ENCODE peak calls at places on chromosomes 1 and 21, in nine cellular contexts. One of them, this sample, is unnamed.
A peak's percentile ranks its signal among the peaks of the same experiment; 100 is the strongest.

GRCh38 chr1:162566870-162567269 is 5.3 kb downstream of the UAP1 start:
- DNase-seq in NCI-H1105: no peak
- DNase-seq in Kasumi-1: no peak
- DNase-seq in RPMI7951: no peak
- DNase-seq in B cell: no peak
- DNase-seq in H54: no peak
- DNase-seq in NCI-H748 treated with DMSO at 0.1 percent for 48 hours: no peak
- DNase-seq in T-cell: no peak
- DNase-seq in lower lobe of right lung: no peak
- DNase-seq in this sample: no peak

GRCh38 chr21:37527103-37527502 is 160.5 kb downstream of the DYRK1A start:
- DNase-seq in NCI-H1105: no peak
- DNase-seq in Kasumi-1: no peak
- DNase-seq in RPMI7951: no peak
- DNase-seq in B cell: no peak
- DNase-seq in H54: no peak
- DNase-seq in NCI-H748 treated with DMSO at 0.1 percent for 48 hours: no peak
- DNase-seq in T-cell: no peak
- DNase-seq in lower lobe of right lung: no peak
- DNase-seq in this sample: no peak

GRCh38 chr1:244049142-244049968 is 1.7 kb upstream of the ZBTB18 start:
- DNase-seq in NCI-H1105: peak; percentile 16
- DNase-seq in Kasumi-1: peak; percentile 28
- DNase-seq in RPMI7951: peak; percentile 18
- DNase-seq in B cell: peak; percentile 73
- DNase-seq in H54: no peak
- DNase-seq in NCI-H748 treated with DMSO at 0.1 percent for 48 hours: peak; percentile 20
- DNase-seq in T-cell: peak; percentile 70
- DNase-seq in lower lobe of right lung: peak; percentile 63
- DNase-seq in this sample: peak; percentile 66

GRCh38 chr21:44288251-44289110 is 2.8 kb downstream of the AIRE start:
- DNase-seq in NCI-H1105: no peak
- DNase-seq in Kasumi-1: no peak
- DNase-seq in RPMI7951: no peak
- DNase-seq in B cell: no peak
- DNase-seq in H54: no peak
- DNase-seq in NCI-H748 treated with DMSO at 0.1 percent for 48 hours: no peak
- DNase-seq in T-cell: no peak
- DNase-seq in lower lobe of right lung: no peak
- DNase-seq in this sample: no peak

GRCh38 chr1:181587870-181588438 is 104.6 kb downstream of the CACNA1E start:
- DNase-seq in NCI-H1105: no peak
- DNase-seq in Kasumi-1: no peak
- DNase-seq in RPMI7951: no peak
- DNase-seq in B cell: no peak
- DNase-seq in H54: no peak
- DNase-seq in NCI-H748 treated with DMSO at 0.1 percent for 48 hours: no peak
- DNase-seq in T-cell: no peak
- DNase-seq in lower lobe of right lung: no peak
- DNase-seq in this sample: no peak

GRCh38 chr1:211378844-211379243 is 52.2 kb downstream of the TRAF5 start:
- DNase-seq in NCI-H1105: no peak
- DNase-seq in Kasumi-1: no peak
- DNase-seq in RPMI7951: peak; percentile 79
- DNase-seq in B cell: no peak
- DNase-seq in H54: peak; percentile 10
- DNase-seq in NCI-H748 treated with DMSO at 0.1 percent for 48 hours: no peak
- DNase-seq in T-cell: no peak
- DNase-seq in lower lobe of right lung: no peak
- DNase-seq in this sample: no peak

GRCh38 chr1:160376525-160377131 is 9.8 kb downstream of the NHLH1 start:
- DNase-seq in NCI-H1105: peak; percentile 58
- DNase-seq in Kasumi-1: peak; percentile 91
- DNase-seq in RPMI7951: peak; percentile 62
- DNase-seq in B cell: peak; percentile 67
- DNase-seq in H54: peak; percentile 66
- DNase-seq in NCI-H748 treated with DMSO at 0.1 percent for 48 hours: peak; percentile 79
- DNase-seq in T-cell: no peak
- DNase-seq in lower lobe of right lung: no peak
- DNase-seq in this sample: peak; percentile 59

GRCh38 chr21:41439245-41439644 is 13.2 kb downstream of the MX1 start:
- DNase-seq in NCI-H1105: no peak
- DNase-seq in Kasumi-1: no peak
- DNase-seq in RPMI7951: no peak
- DNase-seq in B cell: no peak
- DNase-seq in H54: no peak
- DNase-seq in NCI-H748 treated with DMSO at 0.1 percent for 48 hours: no peak
- DNase-seq in T-cell: no peak
- DNase-seq in lower lobe of right lung: no peak
- DNase-seq in this sample: no peak

GRCh38 chr1:176765608-176766007 is 302.6 kb downstream of the PAPPA2 start:
- DNase-seq in NCI-H1105: no peak
- DNase-seq in Kasumi-1: no peak
- DNase-seq in RPMI7951: no peak
- DNase-seq in B cell: no peak
- DNase-seq in H54: no peak
- DNase-seq in NCI-H748 treated with DMSO at 0.1 percent for 48 hours: no peak
- DNase-seq in T-cell: no peak
- DNase-seq in lower lobe of right lung: no peak
- DNase-seq in this sample: no peak

GRCh38 chr21:44028287-44028659 is 16.2 kb downstream of the TRAPPC10 start:
- DNase-seq in NCI-H1105: no peak
- DNase-seq in Kasumi-1: no peak
- DNase-seq in RPMI7951: no peak
- DNase-seq in B cell: no peak
- DNase-seq in H54: no peak
- DNase-seq in NCI-H748 treated with DMSO at 0.1 percent for 48 hours: no peak
- DNase-seq in T-cell: no peak
- DNase-seq in lower lobe of right lung: no peak
- DNase-seq in this sample: no peak

GRCh38 chr1:228445867-228446584 is 29.4 kb upstream of the TRIM17 start:
- DNase-seq in NCI-H1105: no peak
- DNase-seq in Kasumi-1: no peak
- DNase-seq in RPMI7951: peak; percentile 74
- DNase-seq in B cell: peak; percentile 62
- DNase-seq in H54: no peak
- DNase-seq in NCI-H748 treated with DMSO at 0.1 percent for 48 hours: no peak
- DNase-seq in T-cell: no peak
- DNase-seq in lower lobe of right lung: no peak
- DNase-seq in this sample: peak; percentile 88

GRCh38 chr1:175269151-175269550 is 76.6 kb upstream of the KIAA0040 start:
- DNase-seq in NCI-H1105: no peak
- DNase-seq in Kasumi-1: no peak
- DNase-seq in RPMI7951: no peak
- DNase-seq in B cell: no peak
- DNase-seq in H54: no peak
- DNase-seq in NCI-H748 treated with DMSO at 0.1 percent for 48 hours: no peak
- DNase-seq in T-cell: no peak
- DNase-seq in lower lobe of right lung: no peak
- DNase-seq in this sample: no peak

GRCh38 chr1:151832318-151832984 is 849 bp upstream of the RORC start:
- DNase-seq in NCI-H1105: peak; percentile 91
- DNase-seq in Kasumi-1: no peak
- DNase-seq in RPMI7951: no peak
- DNase-seq in B cell: no peak
- DNase-seq in H54: no peak
- DNase-seq in NCI-H748 treated with DMSO at 0.1 percent for 48 hours: no peak
- DNase-seq in T-cell: no peak
- DNase-seq in lower lobe of right lung: peak; percentile 93
- DNase-seq in this sample: no peak

GRCh38 chr21:41612674-41613250 is 104.8 kb upstream of the TMPRSS2 start:
- DNase-seq in NCI-H1105: peak; percentile 3
- DNase-seq in Kasumi-1: peak; percentile 58
- DNase-seq in RPMI7951: peak; percentile 98
- DNase-seq in B cell: no peak
- DNase-seq in H54: peak; percentile 89
- DNase-seq in NCI-H748 treated with DMSO at 0.1 percent for 48 hours: peak; percentile 24
- DNase-seq in T-cell: no peak
- DNase-seq in lower lobe of right lung: peak; percentile 65
- DNase-seq in this sample: peak; percentile 42

GRCh38 chr1:244163131-244163530 is 112.0 kb downstream of the ZBTB18 start:
- DNase-seq in NCI-H1105: no peak
- DNase-seq in Kasumi-1: no peak
- DNase-seq in RPMI7951: peak; percentile 43
- DNase-seq in B cell: no peak
- DNase-seq in H54: no peak
- DNase-seq in NCI-H748 treated with DMSO at 0.1 percent for 48 hours: no peak
- DNase-seq in T-cell: no peak
- DNase-seq in lower lobe of right lung: no peak
- DNase-seq in this sample: no peak

GRCh38 chr21:15141236-15141970 is 76.6 kb upstream of the NRIP1 start:
- DNase-seq in NCI-H1105: peak; percentile 79
- DNase-seq in Kasumi-1: peak; percentile 69
- DNase-seq in RPMI7951: no peak
- DNase-seq in B cell: no peak
- DNase-seq in H54: no peak
- DNase-seq in NCI-H748 treated with DMSO at 0.1 percent for 48 hours: no peak
- DNase-seq in T-cell: no peak
- DNase-seq in lower lobe of right lung: peak; percentile 62
- DNase-seq in this sample: no peak

GRCh38 chr1:54137532-54138061 is 15.2 kb downstream of the CDCP2 start:
- DNase-seq in NCI-H1105: no peak
- DNase-seq in Kasumi-1: peak; percentile 25
- DNase-seq in RPMI7951: peak; percentile 61
- DNase-seq in B cell: no peak
- DNase-seq in H54: peak; percentile 86
- DNase-seq in NCI-H748 treated with DMSO at 0.1 percent for 48 hours: no peak
- DNase-seq in T-cell: no peak
- DNase-seq in lower lobe of right lung: no peak
- DNase-seq in this sample: no peak

GRCh38 chr1:62309906-62310305 is 9.3 kb downstream of the KANK4 start:
- DNase-seq in NCI-H1105: no peak
- DNase-seq in Kasumi-1: no peak
- DNase-seq in RPMI7951: no peak
- DNase-seq in B cell: no peak
- DNase-seq in H54: no peak
- DNase-seq in NCI-H748 treated with DMSO at 0.1 percent for 48 hours: no peak
- DNase-seq in T-cell: no peak
- DNase-seq in lower lobe of right lung: no peak
- DNase-seq in this sample: no peak

GRCh38 chr1:41735587-41736290 is 183.0 kb downstream of the HIVEP3 start:
- DNase-seq in NCI-H1105: no peak
- DNase-seq in Kasumi-1: no peak
- DNase-seq in RPMI7951: no peak
- DNase-seq in B cell: no peak
- DNase-seq in H54: no peak
- DNase-seq in NCI-H748 treated with DMSO at 0.1 percent for 48 hours: no peak
- DNase-seq in T-cell: no peak
- DNase-seq in lower lobe of right lung: no peak
- DNase-seq in this sample: no peak

GRCh38 chr1:45250544-45250943 is 44.1 kb upstream of the ZSWIM5 start:
- DNase-seq in NCI-H1105: no peak
- DNase-seq in Kasumi-1: no peak
- DNase-seq in RPMI7951: no peak
- DNase-seq in B cell: no peak
- DNase-seq in H54: no peak
- DNase-seq in NCI-H748 treated with DMSO at 0.1 percent for 48 hours: no peak
- DNase-seq in T-cell: no peak
- DNase-seq in lower lobe of right lung: no peak
- DNase-seq in this sample: no peak

GRCh38 chr1:233364695-233365539 is 37.4 kb downstream of the MAP3K21 start:
- DNase-seq in NCI-H1105: no peak
- DNase-seq in Kasumi-1: peak; percentile 31
- DNase-seq in RPMI7951: no peak
- DNase-seq in B cell: no peak
- DNase-seq in H54: no peak
- DNase-seq in NCI-H748 treated with DMSO at 0.1 percent for 48 hours: no peak
- DNase-seq in T-cell: no peak
- DNase-seq in lower lobe of right lung: no peak
- DNase-seq in this sample: no peak

GRCh38 chr1:211738709-211739301 is 63.4 kb upstream of the NEK2 start:
- DNase-seq in NCI-H1105: no peak
- DNase-seq in Kasumi-1: peak; percentile 18
- DNase-seq in RPMI7951: peak; percentile 14
- DNase-seq in B cell: no peak
- DNase-seq in H54: no peak
- DNase-seq in NCI-H748 treated with DMSO at 0.1 percent for 48 hours: no peak
- DNase-seq in T-cell: no peak
- DNase-seq in lower lobe of right lung: no peak
- DNase-seq in this sample: no peak

GRCh38 chr1:33047839-33048305 is 11.2 kb upstream of the AK2 start:
- DNase-seq in NCI-H1105: no peak
- DNase-seq in Kasumi-1: no peak
- DNase-seq in RPMI7951: peak; percentile 26
- DNase-seq in B cell: no peak
- DNase-seq in H54: no peak
- DNase-seq in NCI-H748 treated with DMSO at 0.1 percent for 48 hours: no peak
- DNase-seq in T-cell: no peak
- DNase-seq in lower lobe of right lung: no peak
- DNase-seq in this sample: no peak

GRCh38 chr1:247551716-247552115 is 2.8 kb downstream of the GCSAML start:
- DNase-seq in NCI-H1105: no peak
- DNase-seq in Kasumi-1: no peak
- DNase-seq in RPMI7951: no peak
- DNase-seq in B cell: no peak
- DNase-seq in H54: no peak
- DNase-seq in NCI-H748 treated with DMSO at 0.1 percent for 48 hours: no peak
- DNase-seq in T-cell: no peak
- DNase-seq in lower lobe of right lung: no peak
- DNase-seq in this sample: no peak

GRCh38 chr1:109239580-109240068 is 9.7 kb upstream of the CELSR2 start:
- DNase-seq in NCI-H1105: peak; percentile 36
- DNase-seq in Kasumi-1: no peak
- DNase-seq in RPMI7951: peak; percentile 29
- DNase-seq in B cell: peak; percentile 44
- DNase-seq in H54: no peak
- DNase-seq in NCI-H748 treated with DMSO at 0.1 percent for 48 hours: peak; percentile 11
- DNase-seq in T-cell: no peak
- DNase-seq in lower lobe of right lung: no peak
- DNase-seq in this sample: peak; percentile 47

This sample was measured in HuH-7.5.